ENCODE peak calls at places on chromosomes 6 and 20, in nine cellular contexts. R is DMS 273 treated with DMSO at 0.1 percent for 48 hours; H is foreskin fibroblast; D is nephron progenitor cell; W is stimulated activated CD8-positive, alpha-beta memory T cell treated with anti-CD3 and anti-CD28 coated beads, Interleukin-4, amount 100 ng/mL, for 1 hour; U is kidney glomerular epithelial cell; I is T-helper 2 cell; C is GM03348; M is DMS79 treated with DMSO at 0.1 percent for 48 hours. Q is an unnamed sample.

GRCh38 chr6:3261921-3262320 is 3.2 kb downstream of the PSMG4 start:
- DNase-seq in R (no peak), H (no peak), D (no peak), W (no peak), U (no peak), I (no peak), C (no peak), M (no peak), Q (no peak)

GRCh38 chr6:3987072-3987471 is 91.9 kb downstream of the FAM217A start:
- DNase-seq in R (no peak), H (peak; percentile 41), D (no peak), W (no peak), U (no peak), I (no peak), C (no peak), M (no peak), Q (no peak)

GRCh38 chr6:160300076-160300695 is 41.6 kb upstream of the SLC22A2 start:
- DNase-seq in R (no peak), H (no peak), D (peak; percentile 55), W (no peak), U (no peak), I (no peak), C (no peak), M (no peak), Q (no peak)

GRCh38 chr6:166745801-166746668 is 119.0 kb upstream of the RPS6KA2 start:
- DNase-seq in R (no peak), H (no peak), D (no peak), W (no peak), U (no peak), I (no peak), C (no peak), M (no peak), Q (no peak)

GRCh38 chr6:74780831-74781230 is 425.0 kb downstream of the COL12A1 start:
- DNase-seq in R (no peak), H (peak; percentile 27), D (no peak), W (no peak), U (peak; percentile 8), I (no peak), C (no peak), M (no peak), Q (no peak)

GRCh38 chr20:32820000-32820697 is 395 bp downstream of the MAPRE1 start:
- DNase-seq in R (no peak), H (peak; percentile 85), D (peak; percentile 94), W (no peak), U (no peak), I (no peak), C (peak; percentile 83), M (peak; percentile 28), Q (no peak)

GRCh38 chr20:17856024-17856564 is 112.5 kb downstream of the SNX5 start:
- DNase-seq in R (no peak), H (no peak), D (no peak), W (no peak), U (no peak), I (no peak), C (no peak), M (no peak), Q (no peak)

GRCh38 chr6:64505312-64505711 is 869.7 kb downstream of the PHF3 start:
- DNase-seq in R (no peak), H (no peak), D (peak; percentile 45), W (no peak), U (no peak), I (no peak), C (no peak), M (no peak), Q (no peak)

GRCh38 chr6:14983599-14984296 is 262.1 kb upstream of the JARID2 start:
- DNase-seq in R (no peak), H (peak; percentile 23), D (no peak), W (no peak), U (no peak), I (no peak), C (no peak), M (no peak), Q (no peak)